ENCODE peak calls at places on chromosome 4, in seven cellular contexts. M, I, F, S, A, R and O are unnamed samples. For H3K36me3, the result is how much of the 10 kb centered on the place peaks cover.

GRCh38 chr4:109389367-109390118 is 44.1 kb upstream of the SEC24B start:
- DNase-seq in F (no peak), M (no peak), S (no peak), I (no peak), R (no peak), A (no peak), O (no peak)

GRCh38 chr4:182644326-182645050 is 272.7 kb downstream of the DCTD start:
- DNase-seq in S (no peak), I (no peak), R (no peak), M (peak), F (no peak), A (no peak), O (no peak)

GRCh38 chr4:177367336-177367735 is 57.7 kb downstream of the NEIL3 start:
- DNase-seq in A (no peak), S (no peak), F (no peak), R (no peak), I (no peak), M (peak), O (no peak)

GRCh38 chr4:116099596-116099995 is 985.8 kb downstream of the TRAM1L1 start:
- DNase-seq in A (no peak), I (no peak), R (no peak), F (no peak), S (no peak), M (no peak), O (no peak)

GRCh38 chr4:140344621-140345020 is 28.8 kb upstream of the SCOC start:
- DNase-seq in M (peak), R (no peak), I (no peak), F (no peak), A (no peak), S (no peak), O (no peak)

GRCh38 chr4:169102011-169102410 is 92.0 kb upstream of the CBR4 start:
- DNase-seq in I (no peak), A (no peak), M (peak), R (no peak), S (no peak), F (no peak), O (no peak)

GRCh38 chr4:128606173-128606572 is 203.3 kb upstream of the JADE1 start:
- DNase-seq in A (no peak), R (no peak), S (no peak), F (no peak), I (peak), M (peak), O (no peak)

GRCh38 chr4:150145090-150145949 is 67.1 kb downstream of the DCLK2 start:
- DNase-seq in S (no peak), A (no peak), F (no peak), M (peak), R (no peak), I (no peak), O (no peak)

GRCh38 chr4:17646693-17647092 is 32.3 kb downstream of the MED28 start:
- DNase-seq in S (no peak), R (no peak), A (no peak), M (no peak), I (no peak), F (no peak), O (no peak)

GRCh38 chr4:110816367-110816766 is 193.5 kb upstream of the PITX2 start:
- DNase-seq in M (no peak), F (no peak), A (no peak), S (no peak), I (no peak), R (no peak), O (no peak)

GRCh38 chr4:19756661-19757060 is 495.0 kb upstream of the SLIT2 start:
- DNase-seq in R (no peak), I (no peak), F (no peak), M (no peak), A (no peak), S (no peak), O (no peak)

GRCh38 chr4:24422644-24423043 is 161.7 kb downstream of the DHX15 start:
- DNase-seq in A (no peak), I (no peak), M (no peak), S (no peak), R (no peak), F (no peak), O (no peak)

GRCh38 chr4:24428850-24429249 is 155.5 kb downstream of the DHX15 start:
- DNase-seq in A (no peak), S (no peak), M (no peak), I (no peak), R (no peak), F (no peak), O (no peak)

GRCh38 chr4:24423670-24424069 is 160.7 kb downstream of the DHX15 start:
- DNase-seq in M (no peak), R (no peak), F (no peak), S (no peak), A (no peak), I (no peak), O (no peak)

DNA sequence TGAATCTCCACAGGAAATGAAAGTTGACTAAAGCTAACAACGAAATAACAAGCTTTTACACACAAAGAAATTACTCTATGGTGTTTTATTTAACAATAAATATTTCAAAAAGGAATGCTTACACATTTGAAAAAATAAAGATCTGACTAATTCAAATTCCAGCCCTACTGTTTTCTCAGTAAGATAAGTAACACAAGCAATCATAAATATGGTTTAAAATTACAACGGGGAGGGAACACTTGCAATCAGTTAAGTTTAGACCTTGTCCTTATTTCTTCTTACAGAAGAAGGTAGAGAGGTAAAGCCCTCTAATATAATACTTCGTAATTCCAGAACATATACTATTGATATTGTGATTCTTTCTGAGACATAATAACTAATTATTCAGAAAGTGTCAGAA is 158.5 kb downstream of the DHX15 start:
- DNase-seq in F (no peak), M (no peak), A (no peak), I (no peak), S (no peak), R (no peak), O (no peak)
- H3K27ac ChIP-seq in F (no peak), M (no peak), A (no peak), I (no peak), S (no peak), R (no peak), O (no peak)

GRCh38 chr4:122895336-122895995 is 26.9 kb downstream of the NUDT6 start:
- DNase-seq in M (peak), A (no peak), I (no peak), F (no peak), S (no peak), R (no peak), O (no peak)

GRCh38 chr4:122889726-122890125 is 32.7 kb downstream of the NUDT6 start:
- DNase-seq in I (no peak), M (no peak), F (no peak), A (no peak), S (no peak), R (no peak), O (no peak)

GRCh38 chr4:122884504-122884903 is 37.9 kb downstream of the NUDT6 start:
- DNase-seq in M (no peak), R (no peak), S (no peak), I (no peak), A (no peak), F (no peak), O (no peak)

GRCh38 chr4:122894802-122895201 is 27.6 kb downstream of the NUDT6 start:
- DNase-seq in S (no peak), F (no peak), M (peak), I (no peak), R (no peak), A (no peak), O (no peak)

DNA sequence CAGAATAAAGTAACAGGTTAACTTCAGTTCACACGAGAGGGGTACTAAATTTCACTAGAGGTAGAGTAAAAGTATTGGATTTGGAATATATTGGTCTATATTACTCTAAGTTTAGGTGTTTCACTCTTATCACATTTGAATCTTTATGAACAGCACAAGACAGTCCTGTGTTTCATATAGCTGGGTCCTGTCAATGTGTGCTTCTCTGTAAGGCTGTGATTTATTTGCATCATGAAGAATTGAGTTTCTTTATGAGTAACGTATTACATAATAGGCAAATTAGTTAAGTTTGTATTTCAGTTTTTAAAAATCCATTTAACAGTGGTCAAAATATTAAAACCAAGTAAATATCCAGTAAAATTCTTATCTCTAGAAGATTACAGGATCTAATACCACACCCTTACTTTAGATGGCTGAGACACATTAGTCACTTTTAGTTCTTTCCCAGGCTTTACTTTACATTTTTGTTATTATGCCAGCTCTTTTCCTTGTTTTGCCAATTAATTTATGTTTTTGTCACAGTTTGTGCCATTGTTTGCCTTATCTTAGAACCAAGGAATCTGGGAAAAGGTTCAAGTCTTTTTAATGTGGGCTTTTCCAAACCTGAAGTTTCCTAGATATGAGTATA is 32.1 kb downstream of the NUDT6 start:
- DNase-seq in S (no peak), F (no peak), A (no peak), M (peak), I (no peak), R (no peak), O (no peak)
- H3K36me3 ChIP-seq in S (under half), F (under half), A (under half), M (under half), I (under half), R (under half), O (under half)

GRCh38 chr4:152099555-152099954 is 338.7 kb upstream of the GATB start:
- DNase-seq in R (no peak), S (no peak), I (no peak), M (no peak), A (no peak), F (no peak), O (no peak)
- H3K27ac ChIP-seq in R (no peak), S (peak), I (no peak), M (no peak), A (no peak), F (no peak), O (no peak)

GRCh38 chr4:73161527-73162185 is 92.1 kb upstream of the COX18 start:
- DNase-seq in R (no peak), S (no peak), M (peak), A (no peak), F (no peak), I (no peak), O (no peak)
- H3K36me3 ChIP-seq in R (under half), S (half or more), M (under half), A (half or more), F (under half), I (under half), O (under half)

DNA sequence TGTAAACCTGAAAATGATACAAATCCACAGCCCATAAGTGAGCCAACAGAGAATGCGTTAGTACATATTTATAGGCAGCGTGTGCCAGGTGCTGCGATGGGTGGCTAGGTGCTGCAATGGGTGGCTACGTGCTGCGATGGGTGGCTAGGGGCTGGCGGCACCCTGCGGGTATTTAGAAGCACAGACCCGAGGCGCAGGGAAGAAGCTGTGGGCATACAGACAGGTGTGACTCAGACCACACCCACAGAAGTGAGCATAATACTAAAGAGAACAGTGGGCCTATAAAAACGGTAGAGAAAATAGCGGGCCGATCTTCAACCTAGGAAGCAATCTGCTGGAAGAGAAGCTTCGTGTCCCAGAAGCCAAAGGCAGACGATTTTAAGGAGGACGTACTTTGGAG is 81.1 kb downstream of the FAT1 start:
- DNase-seq in F (no peak), M (no peak), A (no peak), I (no peak), R (no peak), S (no peak), O (no peak)
- H3K27ac ChIP-seq in F (no peak), M (peak), A (no peak), I (no peak), R (no peak), S (no peak), O (no peak)

GRCh38 chr4:80014531-80014930 is 58.5 kb downstream of the ANTXR2 start:
- DNase-seq in R (no peak), F (no peak), M (peak), A (no peak), I (no peak), S (no peak), O (no peak)

GRCh38 chr4:80012291-80012690 is 60.7 kb downstream of the ANTXR2 start:
- DNase-seq in R (no peak), A (no peak), I (no peak), M (no peak), F (no peak), S (no peak), O (no peak)

GRCh38 chr4:80015407-80016189 is 57.4 kb downstream of the ANTXR2 start:
- DNase-seq in F (no peak), I (no peak), A (no peak), R (no peak), M (no peak), S (no peak), O (no peak)

GRCh38 chr4:80017125-80017854 is 55.7 kb downstream of the ANTXR2 start:
- DNase-seq in S (no peak), I (no peak), R (no peak), A (no peak), M (peak), F (no peak), O (no peak)

GRCh38 chr4:80016506-80016905 is 56.5 kb downstream of the ANTXR2 start:
- DNase-seq in F (no peak), S (no peak), M (peak), A (no peak), I (no peak), R (no peak), O (no peak)
- H3K36me3 ChIP-seq in F (under half), S (half or more), M (under half), A (under half), I (under half), R (under half), O (under half)

DNA sequence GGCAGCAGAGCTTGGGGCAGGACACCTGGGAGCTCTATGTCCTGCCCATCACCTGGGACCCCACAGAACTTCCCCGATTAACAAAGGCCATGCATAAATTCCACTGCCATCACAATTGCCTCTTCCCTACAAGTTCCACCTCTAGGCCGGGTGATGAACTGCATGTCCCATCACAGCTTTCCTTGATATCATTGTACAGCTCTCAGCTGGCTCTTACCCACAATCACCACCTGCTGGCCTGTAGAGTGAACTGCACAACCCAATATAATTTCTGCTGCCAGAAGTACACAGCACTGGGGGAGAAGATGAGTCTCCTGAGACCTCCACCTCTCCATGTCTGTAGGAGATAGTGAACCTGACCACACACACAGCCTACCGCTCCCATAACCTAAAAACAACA is 285.0 kb upstream of the AADAT start:
- DNase-seq in S (no peak), F (no peak), I (no peak), A (no peak), M (no peak), R (no peak), O (no peak)
- H3K27ac ChIP-seq in S (no peak), F (no peak), I (no peak), A (no peak), M (no peak), R (no peak), O (no peak)

GRCh38 chr4:186623546-186623945 is 68.2 kb upstream of the MTNR1A start:
- DNase-seq in M (peak), S (no peak), F (no peak), I (no peak), R (no peak), A (no peak), O (no peak)
- H3K36me3 ChIP-seq in M (under half), S (under half), F (under half), I (under half), R (under half), A (half or more), O (under half)

DNA sequence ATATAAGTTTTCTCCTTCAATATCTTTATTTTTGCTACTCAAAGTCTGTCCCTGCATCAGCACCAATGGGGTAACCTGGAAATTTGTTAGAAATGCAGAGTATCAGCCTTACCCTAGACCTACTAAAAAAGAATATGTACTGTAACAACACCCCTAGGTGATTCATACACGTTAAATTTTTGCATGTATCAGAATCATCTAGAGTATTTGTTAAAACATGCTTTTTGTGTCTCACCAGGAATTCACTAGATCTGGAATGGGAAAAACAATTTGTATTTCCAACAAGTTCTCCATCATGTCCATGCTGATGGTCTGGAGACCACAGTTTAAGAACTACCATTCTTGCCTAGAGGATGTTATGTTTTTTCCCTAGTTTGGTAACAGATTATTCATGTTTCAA is 196.0 kb upstream of the EDNRA start:
- DNase-seq in I (no peak), M (no peak), A (no peak), S (no peak), F (no peak), R (no peak), O (no peak)
- H3K27ac ChIP-seq in I (no peak), M (no peak), A (no peak), S (no peak), F (no peak), R (no peak), O (no peak)